ENCODE peak calls at places on chromosomes 11 and 22, in four cellular contexts. T is mesendoderm, W is HCT116, O is endothelial cell of umbilical vein. Y is an unnamed sample.

GRCh38 chr11:45607995-45608394 is 57.4 kb downstream of the CHST1 start:
- DNase-seq in T (no peak), W (no peak), O (no peak), Y (no peak)

GRCh38 chr11:118625036-118625690 is 17.7 kb downstream of the PHLDB1 start:
- DNase-seq in T (no peak), W (no peak), O (no peak), Y (peak)

GRCh38 chr11:61347916-61348461 is 13.7 kb downstream of the CYB561A3 start:
- DNase-seq in T (peak), W (no peak), O (peak), Y (no peak)

GRCh38 chr11:32829680-32830412 is at the start of gene PRRG4:
- DNase-seq in T (peak), W (no peak), O (no peak), Y (peak)

GRCh38 chr11:11620251-11620965 is 1.4 kb downstream of the GALNT18 start:
- DNase-seq in T (peak), W (peak), O (no peak), Y (peak)

GRCh38 chr11:107102692-107103463 is 84.6 kb upstream of the GUCY1A2 start:
- DNase-seq in T (peak), W (no peak), O (no peak), Y (no peak)

GRCh38 chr11:3169235-3169951 is 4.3 kb upstream of the OSBPL5 start:
- DNase-seq in T (peak), W (peak), O (peak), Y (peak)

GRCh38 chr11:119486691-119487259 is 63.8 kb upstream of the THY1 start:
- DNase-seq in T (no peak), W (no peak), O (no peak), Y (no peak)

GRCh38 chr11:79052539-79052938 is 388.3 kb downstream of the TENM4 start:
- DNase-seq in T (peak), W (no peak), O (peak), Y (peak)

GRCh38 chr11:115170133-115170815 is 333.9 kb downstream of the CADM1 start:
- DNase-seq in T (peak), W (no peak), O (peak), Y (peak)

GRCh38 chr11:74592441-74593362 is at the start of gene POLD3:
- DNase-seq in T (peak), W (peak), O (peak), Y (peak)

GRCh38 chr11:3859373-3859881 is 4.0 kb downstream of the STIM1 start:
- DNase-seq in T (peak), W (no peak), O (no peak), Y (no peak)

GRCh38 chr11:9219115-9219514 is 46.0 kb downstream of the DENND5A start:
- DNase-seq in T (no peak), W (no peak), O (peak), Y (no peak)

GRCh38 chr11:35241531-35241930 is 102.6 kb downstream of the CD44 start:
- DNase-seq in T (no peak), W (no peak), O (no peak), Y (no peak)

GRCh38 chr11:17648528-17648927 is 70.8 kb upstream of the MYOD1 start:
- DNase-seq in T (no peak), W (no peak), O (no peak), Y (no peak)

GRCh38 chr11:13068211-13068610 is 59.1 kb downstream of the RASSF10 start:
- DNase-seq in T (no peak), W (no peak), O (no peak), Y (no peak)

GRCh38 chr22:27074016-27074415 is 416.6 kb downstream of the MIAT start:
- DNase-seq in T (no peak), W (no peak), O (no peak), Y (no peak)

GRCh38 chr11:113444469-113445122 is 30.6 kb downstream of the DRD2 start:
- DNase-seq in T (no peak), W (no peak), O (no peak), Y (no peak)

GRCh38 chr22:37267128-37267587 is 15.2 kb upstream of the CYTH4 start:
- DNase-seq in T (peak), W (no peak), O (peak), Y (peak)

GRCh38 chr11:86923993-86924766 is 31.0 kb downstream of the FZD4 start:
- DNase-seq in T (peak), W (no peak), O (no peak), Y (no peak)

GRCh38 chr11:11947825-11948224 is 60.6 kb downstream of the DKK3 start:
- DNase-seq in T (no peak), W (no peak), O (no peak), Y (no peak)

GRCh38 chr11:61626580-61627380 is 45.9 kb upstream of the SYT7 start:
- DNase-seq in T (peak), W (no peak), O (no peak), Y (peak)

GRCh38 chr11:75524576-75525432 is 937 bp downstream of the GDPD5 start:
- DNase-seq in T (peak), W (no peak), O (peak), Y (peak)

GRCh38 chr11:116929393-116930090 is 92.1 kb upstream of the APOA1 start:
- DNase-seq in T (no peak), W (no peak), O (peak), Y (no peak)
- H3K9ac ChIP-seq in T (no peak), W (no peak), O (no peak), Y (no peak)

GRCh38 chr11:72688929-72689328 is 14.7 kb upstream of the PDE2A start:
- DNase-seq in T (no peak), W (no peak), O (no peak), Y (no peak)
- H3K4me2 ChIP-seq in T (no peak), W (no peak), O (no peak), Y (no peak)

GRCh38 chr11:47353978-47354774 is 1.7 kb upstream of the MYBPC3 start:
- DNase-seq in T (no peak), W (no peak), O (no peak), Y (no peak)

GRCh38 chr11:47355283-47356128 is 3.0 kb upstream of the MYBPC3 start:
- DNase-seq in T (peak), W (peak), O (peak), Y (peak)

GRCh38 chr11:47356129-47356997 is 3.9 kb upstream of the MYBPC3 start:
- DNase-seq in T (no peak), W (no peak), O (no peak), Y (no peak)

GRCh38 chr11:47356998-47357329 is 4.5 kb upstream of the MYBPC3 start:
- DNase-seq in T (no peak), W (no peak), O (no peak), Y (no peak)

GRCh38 chr11:47354913-47355282 is 2.4 kb upstream of the MYBPC3 start:
- DNase-seq in T (no peak), W (no peak), O (no peak), Y (no peak)
- H3K9ac ChIP-seq in T (peak), W (peak), O (no peak), Y (peak)

GRCh38 chr11:111557425-111558111 is 17.0 kb downstream of the LAYN start:
- DNase-seq in T (no peak), W (no peak), O (no peak), Y (peak)
- H3K4me2 ChIP-seq in T (no peak), W (no peak), O (no peak), Y (peak)

GRCh38 chr11:65436412-65437032 is 13.9 kb downstream of the NEAT1 start:
- DNase-seq in T (no peak), W (no peak), O (peak), Y (peak)

GRCh38 chr11:65437436-65438227 is 15.0 kb downstream of the NEAT1 start:
- DNase-seq in T (no peak), W (no peak), O (peak), Y (no peak)

GRCh38 chr11:65440831-65441499 is 18.4 kb downstream of the NEAT1 start:
- DNase-seq in T (no peak), W (no peak), O (peak), Y (peak)

GRCh38 chr11:65439331-65440181 is 17.0 kb downstream of the NEAT1 start:
- DNase-seq in T (no peak), W (no peak), O (peak), Y (peak)

DNA sequence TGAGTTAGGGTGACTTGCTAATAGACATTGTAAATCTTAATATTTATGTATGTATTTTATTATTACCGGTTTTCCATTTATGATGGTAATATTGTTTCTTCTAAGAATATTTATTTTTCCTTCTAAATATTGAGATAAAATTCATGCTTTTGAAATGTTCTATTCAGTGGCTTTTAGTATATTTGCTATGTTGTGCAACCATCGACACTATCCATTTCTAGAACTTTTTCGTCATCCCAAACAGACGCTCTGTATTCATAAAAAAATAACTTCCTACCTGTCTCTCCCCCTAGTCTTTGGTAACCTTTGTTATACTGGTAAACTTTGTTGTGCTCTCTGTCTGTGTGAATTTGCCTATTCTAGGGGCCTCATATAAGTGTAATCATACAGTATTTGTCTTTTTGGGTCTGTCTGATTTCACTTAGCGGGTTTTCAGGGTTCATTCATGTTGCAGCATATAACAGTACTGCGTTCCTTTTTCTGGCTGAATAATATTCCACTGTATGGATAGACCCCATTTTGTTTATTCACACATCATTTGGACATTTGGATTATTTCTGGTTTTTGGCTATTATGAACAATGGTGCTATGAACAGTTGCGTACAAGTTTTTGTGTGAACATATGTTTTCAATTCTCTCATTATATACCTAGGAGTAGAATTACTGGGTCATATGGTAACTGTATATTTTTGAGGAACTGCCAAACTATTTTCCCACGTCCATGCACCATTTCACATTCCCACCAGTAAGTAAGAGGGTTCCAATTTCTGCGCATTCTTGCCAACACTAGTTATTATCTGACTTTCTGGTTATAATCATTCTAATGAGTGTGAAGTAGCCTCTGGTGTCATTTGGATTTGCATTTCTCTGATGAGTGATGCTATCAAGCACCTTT is 15.9 kb downstream of the NEAT1 start:
- DNase-seq in T (no peak), W (no peak), O (peak), Y (no peak)
- H3K9ac ChIP-seq in T (no peak), W (no peak), O (no peak), Y (no peak)